ENCODE peak calls at places on chromosomes 7 and 10, in eight cellular contexts. Q is mammary epithelial cell; F is GM13977; L is psoas muscle; N is gastrocnemius medialis; U is progenitor cell of endocrine pancreas; Z is fibroblast of the aortic adventitia; V is CD8-positive, alpha-beta T cell. M is an unnamed sample.

GRCh38 chr7:37683263-37684120 is at the start of gene GPR141:
- DNase-seq in V (no peak), Z (no peak), F (peak), U (no peak), N (no peak), L (no peak), Q (no peak), M (peak)

GRCh38 chr10:78807504-78808202 is 261.1 kb upstream of the ZMIZ1 start:
- DNase-seq in N (no peak), F (no peak), U (no peak), V (no peak), Z (no peak), Q (no peak), L (no peak), M (no peak)

GRCh38 chr7:47600199-47601118 is 18.5 kb upstream of the TNS3 start:
- DNase-seq in V (no peak), N (no peak), Z (peak), U (no peak), L (no peak), F (no peak), Q (peak), M (no peak)

GRCh38 chr7:124698964-124699363 is 66.6 kb downstream of the GPR37 start:
- DNase-seq in F (no peak), Q (no peak), U (no peak), V (no peak), L (no peak), N (no peak), Z (no peak), M (no peak)

GRCh38 chr7:5682889-5683670 is 98.4 kb downstream of the RNF216 start:
- DNase-seq in N (no peak), U (no peak), V (peak), Q (no peak), L (no peak), F (no peak), Z (no peak), M (no peak)

GRCh38 chr10:69642747-69643146 is 12.7 kb downstream of the FAM241B start:
- DNase-seq in N (no peak), V (no peak), F (no peak), Q (no peak), L (no peak), U (no peak), Z (no peak), M (no peak)

GRCh38 chr10:121478590-121478989 is 119.7 kb downstream of the FGFR2 start:
- DNase-seq in V (no peak), U (no peak), N (no peak), Q (no peak), F (no peak), Z (no peak), L (no peak), M (no peak)

GRCh38 chr10:48274636-48275035 is at the start of gene FRMPD2:
- DNase-seq in V (no peak), F (no peak), L (no peak), U (no peak), N (no peak), Q (no peak), Z (no peak), M (no peak)

GRCh38 chr7:106023369-106024322 is 60.6 kb downstream of the CDHR3 start:
- DNase-seq in F (no peak), Q (no peak), L (no peak), N (no peak), U (no peak), V (no peak), Z (no peak), M (no peak)

GRCh38 chr7:21743493-21743892 is 200.7 kb downstream of the DNAH11 start:
- DNase-seq in N (no peak), Q (no peak), F (no peak), U (no peak), L (no peak), Z (no peak), V (no peak), M (no peak)

GRCh38 chr7:100575206-100575631 is 1.5 kb upstream of the SAP25 start:
- DNase-seq in V (no peak), L (no peak), Q (no peak), N (no peak), U (no peak), Z (no peak), F (no peak), M (no peak)

GRCh38 chr7:139916717-139917395 is 87.8 kb downstream of the TBXAS1 start:
- DNase-seq in U (no peak), L (no peak), Q (no peak), N (no peak), F (peak), Z (no peak), V (no peak), M (peak)

GRCh38 chr10:52951819-52952218 is 179.2 kb upstream of the MBL2 start:
- DNase-seq in N (no peak), U (peak), F (peak), Z (peak), V (no peak), L (no peak), Q (peak), M (peak)

GRCh38 chr7:158812684-158813083 is 16.6 kb downstream of the ESYT2 start:
- DNase-seq in V (peak), F (no peak), Q (no peak), Z (no peak), L (no peak), U (no peak), N (no peak), M (no peak)

GRCh38 chr7:158827411-158828342 is 1.6 kb downstream of the ESYT2 start:
- DNase-seq in U (no peak), V (peak), L (no peak), F (peak), N (no peak), Q (peak), Z (peak), M (peak)

GRCh38 chr10:129033790-129034272 is 433.2 kb upstream of the MGMT start:
- DNase-seq in N (no peak), L (no peak), Z (no peak), V (no peak), F (no peak), Q (no peak), U (peak), M (no peak)

GRCh38 chr10:78931333-78932083 is 137.3 kb upstream of the ZMIZ1 start:
- DNase-seq in Q (peak), F (no peak), U (no peak), V (no peak), N (peak), Z (peak), L (peak), M (no peak)

GRCh38 chr7:307970-308369 is 18.0 kb downstream of the FOXL3 start:
- DNase-seq in V (no peak), N (no peak), U (no peak), Z (no peak), L (no peak), F (no peak), Q (no peak), M (no peak)
- TF ChIP-seq CTCF in V (no peak), N (no peak), U (no peak), Z (no peak), L (no peak), F (no peak), Q (no peak), M (no peak)

DNA sequence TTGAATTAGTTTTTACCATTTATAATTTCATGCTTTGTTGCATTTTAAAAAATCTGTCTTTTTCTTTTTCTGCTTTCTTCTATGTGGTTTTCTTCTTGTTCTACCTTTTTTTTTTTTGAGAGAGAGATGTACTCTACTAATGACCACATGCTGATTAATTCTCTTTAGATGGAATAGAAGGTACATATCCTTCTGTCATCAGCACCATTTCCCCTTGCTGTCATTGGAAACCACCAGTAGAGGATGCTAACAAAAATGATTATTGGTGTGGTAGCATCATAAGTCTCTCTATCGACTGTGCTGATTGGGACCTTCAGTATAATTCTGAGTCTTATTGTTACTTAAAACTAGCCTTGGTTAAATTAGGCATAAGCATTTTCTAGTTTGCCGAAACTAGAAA is 3.6 kb downstream of the ZEB1 start:
- DNase-seq in Z (peak), V (no peak), Q (no peak), F (peak), L (no peak), N (no peak), U (no peak), M (peak)
- TF ChIP-seq CTCF in Z (peak), V (no peak), Q (no peak), F (peak), L (peak), N (no peak), U (no peak), M (peak)

DNA sequence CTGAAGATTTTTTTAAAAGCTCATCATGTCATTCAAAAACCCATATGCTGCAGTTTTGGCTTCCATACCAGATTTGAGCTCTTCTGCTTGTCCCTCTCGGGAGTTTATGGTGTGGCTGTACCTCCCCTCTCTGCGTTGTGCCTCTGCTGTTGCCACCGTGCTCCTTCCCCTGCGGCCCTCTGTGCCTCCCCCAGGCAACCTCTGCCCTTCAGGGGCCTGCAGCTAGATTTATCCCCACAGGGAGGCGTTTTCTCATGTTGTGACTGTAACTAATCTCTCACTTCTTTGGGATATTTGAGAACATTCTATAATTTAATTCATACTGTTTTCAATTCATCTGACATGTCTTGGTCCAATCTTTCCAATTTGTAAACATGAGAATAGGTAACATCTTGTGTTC is 52.7 kb downstream of the TASOR2 start:
- DNase-seq in L (no peak), Z (no peak), F (no peak), U (no peak), Q (no peak), N (no peak), V (no peak), M (no peak)
- TF ChIP-seq CTCF in L (no peak), Z (no peak), F (no peak), U (peak), Q (peak), N (no peak), V (no peak), M (no peak)

GRCh38 chr7:93231799-93232672 is at the start of gene VPS50:
- DNase-seq in V (peak), Z (peak), Q (peak), U (peak), N (peak), F (peak), L (peak), M (peak)
- TF ChIP-seq CTCF in V (no peak), Z (no peak), Q (no peak), U (peak), N (peak), F (no peak), L (no peak), M (peak)

GRCh38 chr10:115580239-115580638 is 487.1 kb downstream of the ATRNL1 start:
- DNase-seq in V (no peak), N (no peak), Z (no peak), F (no peak), L (no peak), Q (no peak), U (no peak), M (no peak)
- TF ChIP-seq CTCF in V (no peak), N (no peak), Z (no peak), F (no peak), L (no peak), Q (no peak), U (peak), M (no peak)

GRCh38 chr7:149879271-149879711 is 5.5 kb downstream of the ATP6V0E2 start:
- DNase-seq in Q (no peak), N (no peak), L (no peak), F (no peak), Z (no peak), V (no peak), U (no peak), M (no peak)

GRCh38 chr7:149880871-149881301 is 7.1 kb downstream of the ATP6V0E2 start:
- DNase-seq in U (no peak), V (no peak), F (no peak), N (no peak), L (no peak), Z (peak), Q (no peak), M (no peak)

GRCh38 chr7:149879801-149880738 is 6.3 kb downstream of the ATP6V0E2 start:
- DNase-seq in Q (no peak), U (no peak), Z (no peak), N (no peak), L (no peak), V (no peak), F (no peak), M (no peak)

GRCh38 chr7:149877890-149878522 is 4.2 kb downstream of the ATP6V0E2 start:
- DNase-seq in N (no peak), U (no peak), Z (no peak), V (no peak), L (no peak), F (no peak), Q (no peak), M (no peak)

DNA sequence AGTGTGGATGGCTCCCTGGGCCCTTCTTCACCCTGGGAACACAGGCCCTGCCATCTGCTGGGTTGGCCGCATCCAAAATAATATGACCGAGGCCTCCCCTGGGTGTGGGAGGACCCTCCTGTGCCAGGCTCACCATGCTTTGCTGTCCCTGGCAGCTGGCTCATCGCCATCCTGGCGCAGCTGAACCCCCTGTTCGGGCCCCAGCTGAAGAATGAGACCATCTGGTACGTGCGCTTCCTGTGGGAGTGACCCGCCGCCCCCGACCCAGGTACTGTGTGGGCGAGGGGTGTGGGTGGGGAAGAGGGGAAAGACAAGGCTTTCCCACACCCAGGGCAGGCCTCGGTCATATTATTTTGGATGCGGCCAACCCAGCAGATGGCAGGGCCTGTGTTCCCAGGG is 4.8 kb downstream of the ATP6V0E2 start:
- DNase-seq in Z (no peak), U (no peak), Q (no peak), N (no peak), L (no peak), F (no peak), V (no peak), M (no peak)
- TF ChIP-seq CTCF in Z (no peak), U (no peak), Q (no peak), N (no peak), L (no peak), F (no peak), V (no peak), M (no peak)

GRCh38 chr7:42189535-42189934 is 47.5 kb downstream of the GLI3 start:
- DNase-seq in N (no peak), Q (peak), L (no peak), V (no peak), U (no peak), F (no peak), Z (peak), M (no peak)

GRCh38 chr7:42183547-42183946 is 53.5 kb downstream of the GLI3 start:
- DNase-seq in L (no peak), F (no peak), V (no peak), Q (no peak), N (no peak), Z (no peak), U (no peak), M (no peak)

GRCh38 chr7:42181566-42181965 is 55.4 kb downstream of the GLI3 start:
- DNase-seq in Z (no peak), L (no peak), Q (no peak), F (no peak), U (no peak), V (no peak), N (no peak), M (no peak)

GRCh38 chr7:42185726-42186125 is 51.3 kb downstream of the GLI3 start:
- DNase-seq in Q (no peak), Z (no peak), U (no peak), F (no peak), L (no peak), V (no peak), N (no peak), M (no peak)

DNA sequence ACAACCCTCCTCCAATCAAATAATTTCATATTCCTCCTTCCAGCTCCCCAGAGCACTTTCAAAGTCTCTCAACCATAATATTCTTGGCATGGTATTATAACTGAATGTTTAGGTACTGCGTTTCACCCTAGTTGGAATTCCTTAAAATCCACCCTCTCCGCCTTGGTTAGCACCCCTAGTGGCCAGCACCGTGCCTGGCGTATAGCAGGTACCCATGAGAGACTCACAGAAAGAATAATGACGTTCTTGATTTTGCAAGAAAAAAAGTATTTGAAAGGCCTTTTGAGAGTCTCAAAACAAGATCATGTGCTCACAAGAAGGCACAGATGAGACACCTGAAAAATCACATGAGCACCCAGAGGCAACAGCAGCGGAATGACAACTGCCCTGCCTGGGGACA is 50.8 kb downstream of the GLI3 start:
- DNase-seq in L (no peak), Q (no peak), U (no peak), N (no peak), Z (no peak), F (no peak), V (no peak), M (no peak)
- TF ChIP-seq CTCF in L (no peak), Q (peak), U (peak), N (no peak), Z (peak), F (peak), V (no peak), M (peak)

GRCh38 chr10:64091889-64092288 is 570.7 kb downstream of the REEP3 start:
- DNase-seq in U (no peak), Q (no peak), F (no peak), Z (no peak), V (no peak), L (no peak), N (no peak), M (no peak)
- TF ChIP-seq CTCF in U (peak), Q (no peak), F (peak), Z (no peak), V (no peak), L (no peak), N (no peak), M (peak)

M was measured in GM13976.